ENCODE peak calls at places on chromosomes 13 and 19, in ten cellular contexts. Q, V, T, G, K, D, R, A, O and B are unnamed samples.

GRCh38 chr19:16034180-16034579 is 42.1 kb upstream of the TPM4 start:
- DNase-seq in D (no peak), O (no peak), A (no peak), G (no peak), K (no peak), T (no peak), Q (no peak), V (no peak), R (no peak), B (no peak)

GRCh38 chr13:20815469-20815868 is 41.7 kb upstream of the EEF1AKMT1 start:
- DNase-seq in V (no peak), O (peak), K (no peak), T (no peak), R (no peak), G (no peak), D (no peak), Q (no peak), A (peak), B (no peak)

GRCh38 chr13:50888362-50888761 is 21.2 kb upstream of the RNASEH2B start:
- DNase-seq in A (no peak), Q (no peak), R (no peak), V (no peak), G (no peak), K (no peak), T (no peak), O (no peak), D (no peak), B (no peak)

GRCh38 chr13:69243366-69243765 is 864.3 kb upstream of the ATXN8OS start:
- DNase-seq in D (no peak), Q (no peak), O (no peak), K (no peak), R (no peak), A (no peak), G (no peak), V (no peak), T (no peak), B (no peak)

GRCh38 chr19:913080-913748 is at the start of gene R3HDM4:
- DNase-seq in O (peak), D (peak), T (peak), G (peak), Q (peak), R (peak), V (peak), K (peak), A (peak), B (peak)

GRCh38 chr19:1929051-1929742 is 11.8 kb upstream of the CSNK1G2 start:
- DNase-seq in Q (peak), D (peak), R (peak), V (peak), T (peak), G (peak), O (peak), K (peak), A (peak), B (peak)

GRCh38 chr19:36049080-36049698 is 4.9 kb downstream of the THAP8 start:
- DNase-seq in D (no peak), G (peak), O (no peak), K (no peak), V (no peak), Q (no peak), T (no peak), R (no peak), A (no peak), B (no peak)

GRCh38 chr19:43465468-43466120 is at the start of gene LYPD3:
- DNase-seq in K (no peak), A (no peak), G (peak), V (no peak), Q (no peak), T (no peak), R (no peak), D (no peak), O (peak), B (no peak)

GRCh38 chr13:78589206-78589605 is 14.1 kb downstream of the POU4F1 start:
- DNase-seq in K (no peak), T (no peak), A (no peak), Q (no peak), O (peak), G (peak), R (no peak), D (no peak), V (no peak), B (no peak)

GRCh38 chr13:99281811-99282263 is 23.7 kb upstream of the GPR18 start:
- DNase-seq in O (peak), R (peak), A (no peak), Q (peak), G (peak), K (peak), V (peak), T (peak), D (no peak), B (peak)

GRCh38 chr13:48201044-48201443 is 32.0 kb upstream of the ITM2B start:
- DNase-seq in D (no peak), A (no peak), G (no peak), T (no peak), Q (no peak), V (no peak), R (no peak), K (no peak), O (no peak), B (no peak)

GRCh38 chr19:57559008-57559403 is 657 bp downstream of the ZNF550 start:
- DNase-seq in A (peak), T (peak), Q (peak), R (peak), G (peak), O (peak), K (no peak), V (peak), D (no peak), B (no peak)

GRCh38 chr13:102400619-102401125 is 1.2 kb downstream of the FGF14 start:
- DNase-seq in Q (peak), R (no peak), G (peak), A (no peak), O (peak), T (no peak), V (peak), D (peak), K (peak), B (peak)